ENCODE peak calls at places on chromosomes 2 and 18, in eight cellular contexts. T is cardiac muscle cell, U is PC-9, W is sigmoid colon, B is fibroblast of the aortic adventitia, N is lung, V is heart right ventricle, R is RWPE1. Z is an unnamed sample.

GRCh38 chr2:219502618-219503017 is 3.9 kb downstream of the GMPPA start:
- DNase-seq in T (no peak), U (no peak), W (no peak), B (no peak), N (no peak), V (no peak), R (no peak), Z (no peak)

GRCh38 chr2:233225230-233226068 is 26.0 kb upstream of the ATG16L1 start:
- DNase-seq in T (no peak), U (peak; percentile 23), W (no peak), B (peak; percentile 72), N (no peak), V (no peak), R (no peak), Z (no peak)

GRCh38 chr2:172434821-172435607 is 7.6 kb downstream of the ITGA6 start:
- DNase-seq in T (no peak), U (peak; percentile 64), W (no peak), B (no peak), N (no peak), V (no peak), R (no peak), Z (no peak)

GRCh38 chr18:62523631-62524442 is 1.0 kb downstream of the ZCCHC2 start:
- DNase-seq in T (peak; percentile 77), U (no peak), W (peak; percentile 82), B (peak; percentile 42), N (peak; percentile 52), V (peak; percentile 24), R (no peak), Z (peak; percentile 42)

GRCh38 chr2:149733936-149734685 is 146.5 kb upstream of the MMADHC start:
- DNase-seq in T (peak; percentile 56), U (peak; percentile 48), W (no peak), B (peak; percentile 94), N (no peak), V (no peak), R (peak; percentile 62), Z (no peak)

GRCh38 chr2:157443795-157444642 is at the start of gene CYTIP:
- DNase-seq in T (no peak), U (no peak), W (no peak), B (no peak), N (peak; percentile 36), V (peak; percentile 20), R (no peak), Z (no peak)

GRCh38 chr2:126898636-126899035 is at the start of gene TEX51:
- DNase-seq in T (no peak), U (no peak), W (no peak), B (no peak), N (no peak), V (no peak), R (no peak), Z (no peak)

GRCh38 chr2:186572705-186573104 is 17.2 kb upstream of the ITGAV start:
- DNase-seq in T (no peak), U (peak; percentile 37), W (no peak), B (no peak), N (no peak), V (no peak), R (peak; percentile 72), Z (no peak)

GRCh38 chr18:32072321-32072720 is 19.4 kb upstream of the RNF138 start:
- DNase-seq in T (no peak), U (no peak), W (no peak), B (peak; percentile 11), N (no peak), V (no peak), R (peak; percentile 13), Z (no peak)

GRCh38 chr2:45922577-45922988 is 271.1 kb downstream of the PRKCE start:
- DNase-seq in T (peak; percentile 90), U (peak; percentile 61), W (no peak), B (peak; percentile 75), N (no peak), V (peak; percentile 78), R (peak; percentile 25), Z (no peak)

GRCh38 chr2:29765711-29766110 is 155.7 kb downstream of the ALK start:
- DNase-seq in T (no peak), U (no peak), W (no peak), B (peak; percentile 11), N (no peak), V (no peak), R (no peak), Z (no peak)

GRCh38 chr2:109339519-109339991 is 210.6 kb downstream of the SH3RF3 start:
- DNase-seq in T (no peak), U (no peak), W (no peak), B (peak; percentile 81), N (no peak), V (no peak), R (no peak), Z (no peak)

GRCh38 chr2:119481501-119482455 is 42.5 kb downstream of the SCTR start:
- DNase-seq in T (no peak), U (no peak), W (no peak), B (no peak), N (peak; percentile 40), V (no peak), R (no peak), Z (no peak)
- TF ChIP-seq CTCF in T (no peak), U (no peak), W (no peak), B (no peak), N (no peak), V (no peak), R (no peak), Z (no peak)

GRCh38 chr18:27608742-27609141 is 423.6 kb upstream of the CHST9 start:
- DNase-seq in T (no peak), U (no peak), W (no peak), B (no peak), N (no peak), V (no peak), R (peak; percentile 2), Z (no peak)
- TF ChIP-seq CTCF in T (peak; percentile 47), U (peak; percentile 45), W (no peak), B (peak; percentile 31), N (no peak), V (no peak), R (peak; percentile 19), Z (peak; percentile 44)

DNA sequence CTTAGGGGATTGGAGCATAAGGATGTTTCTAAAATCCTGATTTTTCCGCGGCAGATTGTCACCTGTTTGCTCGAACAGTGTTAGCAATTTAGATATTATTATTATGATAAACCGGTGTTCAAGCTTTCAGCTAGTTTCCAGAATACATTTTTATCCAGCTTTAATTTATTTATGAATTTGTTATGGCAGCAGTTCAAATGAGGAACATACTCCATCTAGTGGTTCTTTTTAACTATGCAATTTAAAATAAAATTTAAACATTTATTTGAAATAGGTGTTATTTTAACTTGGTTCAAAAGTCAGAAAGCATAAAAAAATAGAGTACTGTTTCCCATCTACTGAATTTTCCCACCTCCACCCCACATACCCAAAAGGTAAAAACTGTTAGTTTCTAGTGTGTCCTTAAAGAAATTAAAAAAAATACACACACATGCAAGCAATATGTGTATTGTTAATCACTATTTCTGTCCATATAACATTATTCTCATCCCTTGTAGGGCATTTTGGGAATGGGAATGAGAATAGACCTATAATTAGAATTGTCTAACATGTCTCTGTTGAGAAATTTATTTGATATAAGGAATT is 23.2 kb downstream of the ACOXL start:
- DNase-seq in T (no peak), U (no peak), W (no peak), B (peak; percentile 36), N (no peak), V (no peak), R (peak; percentile 36), Z (no peak)
- TF ChIP-seq CTCF in T (peak; percentile 38), U (peak; percentile 82), W (no peak), B (peak; percentile 55), N (peak; percentile 25), V (peak; percentile 38), R (peak; percentile 71), Z (peak; percentile 73)

GRCh38 chr2:41698787-41699422 is 348.9 kb upstream of the PKDCC start:
- DNase-seq in T (peak; percentile 49), U (no peak), W (peak; percentile 68), B (peak; percentile 37), N (no peak), V (peak; percentile 43), R (no peak), Z (peak; percentile 32)
- TF ChIP-seq CTCF in T (peak; percentile 80), U (peak; percentile 67), W (peak; percentile 59), B (peak; percentile 81), N (peak; percentile 11), V (peak; percentile 77), R (peak; percentile 70), Z (peak; percentile 75)

GRCh38 chr2:59789523-59789922 is 763.9 kb downstream of the BCL11A start:
- DNase-seq in T (no peak), U (no peak), W (no peak), B (no peak), N (no peak), V (no peak), R (no peak), Z (no peak)
- TF ChIP-seq CTCF in T (no peak), U (no peak), W (no peak), B (no peak), N (no peak), V (no peak), R (no peak), Z (peak; percentile 19)

Z was measured in progenitor cell of endocrine pancreas.